ENCODE peak calls at places on chromosomes 1 and 21, in ten cellular contexts. C is stomach; G is K562; D is MG63; I is choroid plexus epithelial cell; M is heart right ventricle; L is fibroblast of mammary gland; Q is HCT116; F is CD4-positive, CD25-positive, alpha-beta regulatory T cell; R is OCI-LY7. P is an unnamed sample.

GRCh38 chr1:5758000-5758858 is 234.0 kb downstream of the NPHP4 start:
- DNase-seq in C (no peak), G (no peak), D (no peak), I (no peak), M (no peak), L (no peak), Q (no peak), F (no peak), R (no peak), P (no peak)

GRCh38 chr1:237032029-237032428 is 10.0 kb upstream of the RYR2 start:
- DNase-seq in C (no peak), G (no peak), D (peak), I (peak), M (no peak), L (no peak), Q (no peak), F (no peak), R (no peak), P (no peak)

GRCh38 chr21:21731626-21732025 is 733.4 kb downstream of the NCAM2 start:
- DNase-seq in C (no peak), G (no peak), D (no peak), I (no peak), M (no peak), L (no peak), Q (no peak), F (no peak), R (no peak), P (no peak)

GRCh38 chr1:62386351-62387121 is 50.3 kb upstream of the USP1 start:
- DNase-seq in C (no peak), G (no peak), D (no peak), I (peak), M (no peak), L (peak), Q (no peak), F (no peak), R (no peak), P (no peak)

GRCh38 chr1:222171005-222171404 is 376.9 kb downstream of the HHIPL2 start:
- DNase-seq in C (no peak), G (no peak), D (no peak), I (peak), M (no peak), L (peak), Q (peak), F (no peak), R (peak), P (no peak)

GRCh38 chr1:192794768-192795035 is 14.1 kb upstream of the RGS2 start:
- DNase-seq in C (no peak), G (no peak), D (no peak), I (no peak), M (no peak), L (no peak), Q (no peak), F (no peak), R (no peak), P (no peak)

GRCh38 chr1:10901091-10901893 is 104.8 kb upstream of the CASZ1 start:
- DNase-seq in C (peak), G (no peak), D (no peak), I (no peak), M (no peak), L (peak), Q (no peak), F (no peak), R (no peak), P (no peak)

GRCh38 chr1:181133441-181133951 is 45.0 kb downstream of the IER5 start:
- DNase-seq in C (no peak), G (no peak), D (no peak), I (no peak), M (no peak), L (no peak), Q (no peak), F (no peak), R (no peak), P (no peak)

GRCh38 chr21:33019885-33020557 is 5.7 kb upstream of the OLIG2 start:
- DNase-seq in C (no peak), G (peak), D (no peak), I (no peak), M (no peak), L (no peak), Q (no peak), F (no peak), R (no peak), P (no peak)

GRCh38 chr1:244804841-244805240 is 30.6 kb upstream of the COX20 start:
- DNase-seq in C (no peak), G (no peak), D (no peak), I (no peak), M (no peak), L (no peak), Q (no peak), F (no peak), R (no peak), P (no peak)

GRCh38 chr21:26964379-26964778 is 2.5 kb downstream of the ADAMTS5 start:
- DNase-seq in C (peak), G (no peak), D (peak), I (no peak), M (peak), L (peak), Q (no peak), F (no peak), R (no peak), P (no peak)

GRCh38 chr1:36351222-36351977 is 28.0 kb upstream of the EVA1B start:
- DNase-seq in C (no peak), G (no peak), D (peak), I (peak), M (no peak), L (peak), Q (peak), F (no peak), R (no peak), P (no peak)

GRCh38 chr1:229669333-229669732 is 43.3 kb downstream of the URB2 start:
- DNase-seq in C (no peak), G (peak), D (no peak), I (peak), M (no peak), L (peak), Q (no peak), F (no peak), R (no peak), P (no peak)

GRCh38 chr1:150144606-150145005 is 5.1 kb upstream of the PLEKHO1 start:
- DNase-seq in C (no peak), G (no peak), D (no peak), I (no peak), M (no peak), L (no peak), Q (no peak), F (no peak), R (no peak), P (no peak)

GRCh38 chr1:183051546-183051945 is 28.3 kb downstream of the LAMC1 start:
- DNase-seq in C (no peak), G (no peak), D (no peak), I (peak), M (no peak), L (no peak), Q (no peak), F (no peak), R (no peak), P (no peak)

GRCh38 chr1:41020109-41020576 is 1.4 kb downstream of the SLFNL1 start:
- DNase-seq in C (no peak), G (no peak), D (no peak), I (no peak), M (no peak), L (no peak), Q (no peak), F (no peak), R (no peak), P (no peak)

GRCh38 chr1:41021526-41022308 is at the start of gene SLFNL1:
- DNase-seq in C (no peak), G (no peak), D (peak), I (peak), M (peak), L (no peak), Q (no peak), F (no peak), R (no peak), P (no peak)

GRCh38 chr1:41023279-41023990 is 1.9 kb upstream of the SLFNL1 start:
- DNase-seq in C (no peak), G (peak), D (no peak), I (peak), M (no peak), L (no peak), Q (no peak), F (no peak), R (no peak), P (no peak)

GRCh38 chr1:41020654-41021053 is 871 bp downstream of the SLFNL1 start:
- DNase-seq in C (no peak), G (no peak), D (no peak), I (no peak), M (no peak), L (no peak), Q (no peak), F (no peak), R (no peak), P (no peak)

DNA sequence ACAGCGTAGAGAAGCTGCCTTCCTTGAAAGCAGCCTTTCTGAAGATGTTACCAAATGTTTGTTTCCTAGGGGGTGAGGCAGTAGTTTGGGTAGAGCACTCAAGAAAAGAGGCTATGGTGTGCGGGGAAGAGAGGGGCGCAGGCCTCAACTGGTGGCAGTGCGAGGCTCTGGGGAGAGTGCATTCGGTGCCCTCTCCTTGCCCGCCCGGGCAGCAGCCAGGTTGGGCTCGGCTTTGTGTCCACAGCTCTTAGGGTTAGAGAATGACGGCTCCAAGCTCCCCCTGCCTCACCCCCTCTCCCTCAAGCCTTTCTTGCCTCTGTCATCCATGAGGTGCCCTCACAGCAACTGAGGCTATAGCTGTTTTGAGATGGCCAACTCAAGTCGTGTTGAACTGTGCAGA is 899 bp upstream of the SLFNL1 start:
- DNase-seq in C (no peak), G (no peak), D (no peak), I (no peak), M (no peak), L (no peak), Q (no peak), F (no peak), R (no peak), P (no peak)
- H3K4me3 ChIP-seq in C (no peak), G (no peak), D (no peak), I (no peak), M (no peak), L (no peak), Q (no peak), F (no peak), R (no peak), P (no peak)

DNA sequence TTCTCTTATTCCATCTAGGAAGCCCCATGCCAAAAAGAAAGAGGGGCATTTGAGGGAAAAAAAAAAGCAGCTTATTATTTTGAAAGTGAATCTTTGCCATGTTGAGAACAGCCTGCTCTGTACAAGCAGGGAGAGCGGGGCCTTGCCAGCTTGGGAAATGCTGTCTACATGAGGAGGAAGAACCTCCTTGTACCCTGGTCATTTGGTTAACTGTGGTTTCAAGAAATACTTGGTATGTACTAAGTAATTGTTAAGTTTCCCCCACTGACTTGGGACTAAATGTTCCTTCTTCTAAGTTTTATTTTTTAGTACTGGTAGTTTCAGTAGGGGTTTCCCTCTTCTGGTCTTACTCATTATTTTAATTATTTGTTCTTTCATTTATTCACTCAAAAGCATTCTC is 144.1 kb upstream of the HOOK1 start:
- DNase-seq in C (no peak), G (no peak), D (no peak), I (no peak), M (no peak), L (no peak), Q (no peak), F (no peak), R (no peak), P (no peak)
- H3K4me3 ChIP-seq in C (no peak), G (no peak), D (no peak), I (no peak), M (no peak), L (no peak), Q (no peak), F (no peak), R (no peak), P (no peak)

GRCh38 chr1:228408041-228408868 is 1.6 kb upstream of the TRIM11 start:
- DNase-seq in C (no peak), G (no peak), D (no peak), I (no peak), M (no peak), L (no peak), Q (no peak), F (no peak), R (no peak), P (no peak)
- H3K4me3 ChIP-seq in C (no peak), G (peak), D (peak), I (peak), M (no peak), L (peak), Q (peak), F (peak), R (peak), P (no peak)

GRCh38 chr1:23825762-23826522 is 713 bp upstream of the HMGCL start:
- DNase-seq in C (no peak), G (no peak), D (no peak), I (no peak), M (no peak), L (no peak), Q (no peak), F (no peak), R (no peak), P (no peak)
- H3K4me3 ChIP-seq in C (peak), G (peak), D (peak), I (peak), M (peak), L (peak), Q (peak), F (peak), R (peak), P (peak)

DNA sequence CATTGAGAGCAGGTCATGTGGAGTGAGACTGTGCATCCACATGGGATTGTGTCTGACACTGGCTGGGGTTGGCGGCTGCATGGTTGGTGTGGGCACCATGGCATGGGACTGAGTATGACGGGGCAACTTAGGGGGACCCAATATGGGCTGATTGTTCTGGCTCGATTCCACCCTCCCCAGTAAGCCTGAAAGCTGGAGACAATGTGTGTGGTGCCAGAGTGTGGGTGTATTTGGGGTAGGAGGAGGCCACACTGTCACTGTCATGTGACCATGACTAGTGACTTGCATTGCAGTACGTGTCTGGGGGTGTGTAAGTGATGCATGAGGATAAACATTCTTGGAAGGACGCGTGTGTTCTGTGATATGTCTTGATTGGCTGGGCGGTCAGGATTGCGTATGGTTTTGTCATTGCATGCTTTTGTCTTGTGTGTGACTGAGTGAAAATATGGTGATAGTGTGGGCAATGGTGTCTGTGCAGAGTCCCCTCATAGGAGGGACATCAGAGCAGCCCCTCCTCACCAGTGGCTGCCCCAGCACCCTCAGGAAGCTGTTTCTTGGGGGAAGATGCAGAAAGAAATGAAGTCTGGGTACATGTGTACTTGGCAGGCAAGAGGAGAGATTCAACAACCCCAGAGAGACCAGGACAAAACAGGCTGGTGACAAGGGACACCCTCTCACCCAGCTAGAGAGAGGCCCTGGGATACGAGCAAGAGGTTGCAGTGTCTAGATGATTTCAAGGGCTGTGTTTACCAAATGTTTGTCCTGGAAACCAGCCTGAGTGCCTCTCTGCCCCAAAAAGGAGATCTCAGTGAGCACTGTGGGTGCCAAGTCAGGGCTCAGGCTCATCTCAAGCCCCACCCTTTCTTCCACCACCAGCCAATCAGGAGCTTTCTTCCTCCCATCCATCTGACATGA is 36.3 kb downstream of the SDC3 start:
- DNase-seq in C (no peak), G (peak), D (peak), I (no peak), M (no peak), L (peak), Q (no peak), F (no peak), R (peak), P (no peak)
- H3K4me3 ChIP-seq in C (no peak), G (no peak), D (no peak), I (no peak), M (no peak), L (no peak), Q (no peak), F (no peak), R (no peak), P (no peak)

GRCh38 chr1:94602312-94602711 is 60.8 kb upstream of the F3 start:
- DNase-seq in C (peak), G (no peak), D (no peak), I (peak), M (no peak), L (peak), Q (no peak), F (no peak), R (no peak), P (no peak)
- H3K4me3 ChIP-seq in C (no peak), G (no peak), D (no peak), I (peak), M (no peak), L (no peak), Q (no peak), F (no peak), R (no peak), P (no peak)

P was measured in CD8-positive, alpha-beta memory T cell.